ENCODE peak calls at places on chromosomes 3 and 15, in seven cellular contexts. One of them, this sample, is unnamed.

GRCh38 chr15:52350423-52350822 is 54.8 kb upstream of the MYO5C start:
- DNase-seq in GM04503: no peak
- DNase-seq in HS-27A: no peak
- DNase-seq in HTR-8/SVneo: no peak
- DNase-seq in iPS-NIHi11: peak; percentile 20
- DNase-seq in NCI-H1092 treated with DMSO at 0.1 percent for 48 hours: no peak
- DNase-seq in fibroblast of mammary gland: no peak
- DNase-seq in this sample: no peak

GRCh38 chr3:129312021-129312639 is 33.5 kb downstream of the HMCES start:
- DNase-seq in GM04503: no peak
- DNase-seq in HS-27A: no peak
- DNase-seq in HTR-8/SVneo: no peak
- DNase-seq in iPS-NIHi11: no peak
- DNase-seq in NCI-H1092 treated with DMSO at 0.1 percent for 48 hours: no peak
- DNase-seq in fibroblast of mammary gland: peak; percentile 73
- DNase-seq in this sample: no peak

GRCh38 chr15:89129123-89129815 is 41.0 kb downstream of the ABHD2 start:
- DNase-seq in GM04503: no peak
- DNase-seq in HS-27A: peak; percentile 14
- DNase-seq in HTR-8/SVneo: peak; percentile 51
- DNase-seq in iPS-NIHi11: peak; percentile 82
- DNase-seq in NCI-H1092 treated with DMSO at 0.1 percent for 48 hours: peak; percentile 34
- DNase-seq in fibroblast of mammary gland: peak; percentile 40
- DNase-seq in this sample: no peak

GRCh38 chr3:130677310-130677709 is 69.3 kb downstream of the PIK3R4 start:
- DNase-seq in GM04503: no peak
- DNase-seq in HS-27A: no peak
- DNase-seq in HTR-8/SVneo: no peak
- DNase-seq in iPS-NIHi11: no peak
- DNase-seq in NCI-H1092 treated with DMSO at 0.1 percent for 48 hours: no peak
- DNase-seq in fibroblast of mammary gland: no peak
- DNase-seq in this sample: no peak

GRCh38 chr3:183116051-183116614 is 16.8 kb upstream of the MCCC1 start:
- DNase-seq in GM04503: no peak
- DNase-seq in HS-27A: no peak
- DNase-seq in HTR-8/SVneo: peak; percentile 55
- DNase-seq in iPS-NIHi11: peak; percentile 97
- DNase-seq in NCI-H1092 treated with DMSO at 0.1 percent for 48 hours: peak; percentile 99
- DNase-seq in fibroblast of mammary gland: no peak
- DNase-seq in this sample: no peak

GRCh38 chr3:50266808-50267207 is 2.1 kb upstream of the SEMA3B start:
- DNase-seq in GM04503: no peak
- DNase-seq in HS-27A: no peak
- DNase-seq in HTR-8/SVneo: no peak
- DNase-seq in iPS-NIHi11: no peak
- DNase-seq in NCI-H1092 treated with DMSO at 0.1 percent for 48 hours: no peak
- DNase-seq in fibroblast of mammary gland: no peak
- DNase-seq in this sample: no peak

GRCh38 chr3:146387566-146387965 is 81.8 kb downstream of the PLSCR2 start:
- DNase-seq in GM04503: no peak
- DNase-seq in HS-27A: no peak
- DNase-seq in HTR-8/SVneo: no peak
- DNase-seq in iPS-NIHi11: no peak
- DNase-seq in NCI-H1092 treated with DMSO at 0.1 percent for 48 hours: no peak
- DNase-seq in fibroblast of mammary gland: no peak
- DNase-seq in this sample: no peak

GRCh38 chr3:71131893-71132314 is 451.6 kb downstream of the FOXP1 start:
- DNase-seq in GM04503: no peak
- DNase-seq in HS-27A: no peak
- DNase-seq in HTR-8/SVneo: no peak
- DNase-seq in iPS-NIHi11: no peak
- DNase-seq in NCI-H1092 treated with DMSO at 0.1 percent for 48 hours: no peak
- DNase-seq in fibroblast of mammary gland: no peak
- DNase-seq in this sample: no peak

GRCh38 chr15:57237282-57237642 is 139.0 kb upstream of the CGNL1 start:
- DNase-seq in GM04503: no peak
- DNase-seq in HS-27A: no peak
- DNase-seq in HTR-8/SVneo: no peak
- DNase-seq in iPS-NIHi11: peak; percentile 26
- DNase-seq in NCI-H1092 treated with DMSO at 0.1 percent for 48 hours: peak; percentile 49
- DNase-seq in fibroblast of mammary gland: no peak
- DNase-seq in this sample: no peak

GRCh38 chr15:71716990-71717389 is 93.4 kb upstream of the NR2E3 start:
- DNase-seq in GM04503: peak; percentile 26
- DNase-seq in HS-27A: no peak
- DNase-seq in HTR-8/SVneo: no peak
- DNase-seq in iPS-NIHi11: no peak
- DNase-seq in NCI-H1092 treated with DMSO at 0.1 percent for 48 hours: no peak
- DNase-seq in fibroblast of mammary gland: peak; percentile 48
- DNase-seq in this sample: no peak

GRCh38 chr15:80744411-80744810 is 34.8 kb upstream of the CEMIP start:
- DNase-seq in GM04503: no peak
- DNase-seq in HS-27A: no peak
- DNase-seq in HTR-8/SVneo: no peak
- DNase-seq in iPS-NIHi11: no peak
- DNase-seq in NCI-H1092 treated with DMSO at 0.1 percent for 48 hours: no peak
- DNase-seq in fibroblast of mammary gland: no peak
- DNase-seq in this sample: no peak

GRCh38 chr3:123503200-123503599 is 54.3 kb upstream of the ADCY5 start:
- DNase-seq in GM04503: no peak
- DNase-seq in HS-27A: no peak
- DNase-seq in HTR-8/SVneo: no peak
- DNase-seq in iPS-NIHi11: no peak
- DNase-seq in NCI-H1092 treated with DMSO at 0.1 percent for 48 hours: no peak
- DNase-seq in fibroblast of mammary gland: no peak
- DNase-seq in this sample: no peak

GRCh38 chr3:150761831-150762661 is 923 bp downstream of the SIAH2 start:
- DNase-seq in GM04503: no peak
- DNase-seq in HS-27A: no peak
- DNase-seq in HTR-8/SVneo: peak; percentile 39
- DNase-seq in iPS-NIHi11: peak; percentile 45
- DNase-seq in NCI-H1092 treated with DMSO at 0.1 percent for 48 hours: peak; percentile 34
- DNase-seq in fibroblast of mammary gland: peak; percentile 67
- DNase-seq in this sample: no peak

GRCh38 chr3:15659254-15659975 is 57.9 kb downstream of the BTD start:
- DNase-seq in GM04503: no peak
- DNase-seq in HS-27A: no peak
- DNase-seq in HTR-8/SVneo: no peak
- DNase-seq in iPS-NIHi11: no peak
- DNase-seq in NCI-H1092 treated with DMSO at 0.1 percent for 48 hours: no peak
- DNase-seq in fibroblast of mammary gland: peak; percentile 40
- DNase-seq in this sample: no peak

GRCh38 chr3:81789686-81790085 is 28.2 kb upstream of the GBE1 start:
- DNase-seq in GM04503: no peak
- DNase-seq in HS-27A: no peak
- DNase-seq in HTR-8/SVneo: no peak
- DNase-seq in iPS-NIHi11: no peak
- DNase-seq in NCI-H1092 treated with DMSO at 0.1 percent for 48 hours: no peak
- DNase-seq in fibroblast of mammary gland: no peak
- DNase-seq in this sample: no peak

GRCh38 chr3:150545419-150546225 is 674 bp downstream of the SERP1 start:
- DNase-seq in GM04503: no peak
- DNase-seq in HS-27A: no peak
- DNase-seq in HTR-8/SVneo: no peak
- DNase-seq in iPS-NIHi11: peak; percentile 21
- DNase-seq in NCI-H1092 treated with DMSO at 0.1 percent for 48 hours: peak; percentile 60
- DNase-seq in fibroblast of mammary gland: peak; percentile 19
- DNase-seq in this sample: no peak

GRCh38 chr3:121748638-121749275 is 784 bp downstream of the GOLGB1 start:
- DNase-seq in GM04503: no peak
- DNase-seq in HS-27A: no peak
- DNase-seq in HTR-8/SVneo: no peak
- DNase-seq in iPS-NIHi11: no peak
- DNase-seq in NCI-H1092 treated with DMSO at 0.1 percent for 48 hours: no peak
- DNase-seq in fibroblast of mammary gland: peak; percentile 64
- DNase-seq in this sample: no peak

GRCh38 chr15:50189630-50190029 is 7.6 kb downstream of the SLC27A2 start:
- DNase-seq in GM04503: no peak
- DNase-seq in HS-27A: no peak
- DNase-seq in HTR-8/SVneo: no peak
- DNase-seq in iPS-NIHi11: no peak
- DNase-seq in NCI-H1092 treated with DMSO at 0.1 percent for 48 hours: no peak
- DNase-seq in fibroblast of mammary gland: no peak
- DNase-seq in this sample: no peak

GRCh38 chr3:81788044-81788443 is 26.6 kb upstream of the GBE1 start:
- DNase-seq in GM04503: no peak
- DNase-seq in HS-27A: no peak
- DNase-seq in HTR-8/SVneo: no peak
- DNase-seq in iPS-NIHi11: no peak
- DNase-seq in NCI-H1092 treated with DMSO at 0.1 percent for 48 hours: no peak
- DNase-seq in fibroblast of mammary gland: no peak
- DNase-seq in this sample: no peak

GRCh38 chr3:99637381-99638111 is 848 bp upstream of the COL8A1 start:
- DNase-seq in GM04503: no peak
- DNase-seq in HS-27A: peak; percentile 93
- DNase-seq in HTR-8/SVneo: no peak
- DNase-seq in iPS-NIHi11: peak; percentile 11
- DNase-seq in NCI-H1092 treated with DMSO at 0.1 percent for 48 hours: no peak
- DNase-seq in fibroblast of mammary gland: peak; percentile 83
- DNase-seq in this sample: peak; percentile 57

GRCh38 chr3:50913279-50913678 is 238.6 kb downstream of the DOCK3 start:
- DNase-seq in GM04503: no peak
- DNase-seq in HS-27A: no peak
- DNase-seq in HTR-8/SVneo: no peak
- DNase-seq in iPS-NIHi11: no peak
- DNase-seq in NCI-H1092 treated with DMSO at 0.1 percent for 48 hours: peak; percentile 3
- DNase-seq in fibroblast of mammary gland: no peak
- DNase-seq in this sample: no peak

GRCh38 chr3:41418961-41419691 is 219.8 kb downstream of the CTNNB1 start:
- DNase-seq in GM04503: peak; percentile 1
- DNase-seq in HS-27A: peak; percentile 17
- DNase-seq in HTR-8/SVneo: no peak
- DNase-seq in iPS-NIHi11: peak; percentile 29
- DNase-seq in NCI-H1092 treated with DMSO at 0.1 percent for 48 hours: no peak
- DNase-seq in fibroblast of mammary gland: peak; percentile 89
- DNase-seq in this sample: no peak

GRCh38 chr3:190701096-190701532 is 161.4 kb downstream of the GMNC start:
- DNase-seq in GM04503: no peak
- DNase-seq in HS-27A: peak; percentile 20
- DNase-seq in HTR-8/SVneo: peak; percentile 14
- DNase-seq in iPS-NIHi11: peak; percentile 41
- DNase-seq in NCI-H1092 treated with DMSO at 0.1 percent for 48 hours: no peak
- DNase-seq in fibroblast of mammary gland: peak; percentile 64
- DNase-seq in this sample: no peak

GRCh38 chr3:109177888-109178287 is 41.4 kb downstream of the C3orf85 start:
- DNase-seq in GM04503: no peak
- DNase-seq in HS-27A: no peak
- DNase-seq in HTR-8/SVneo: no peak
- DNase-seq in iPS-NIHi11: no peak
- DNase-seq in NCI-H1092 treated with DMSO at 0.1 percent for 48 hours: no peak
- DNase-seq in fibroblast of mammary gland: no peak
- DNase-seq in this sample: no peak